ENCODE peak calls at places on chromosome 13, in six cellular contexts. U, Z, O, L, G and Q are unnamed samples.

GRCh38 chr13:33679658-33680012 is 138.3 kb upstream of the RFC3 start:
- DNase-seq in L (no peak), G (no peak), O (no peak), Z (no peak), U (no peak), Q (no peak)

GRCh38 chr13:83895994-83896580 is 13.8 kb upstream of the SLITRK1 start:
- DNase-seq in Z (no peak), G (no peak), L (no peak), U (no peak), O (no peak), Q (no peak)

GRCh38 chr13:42885325-42885724 is 103.9 kb downstream of the FAM216B start:
- DNase-seq in U (no peak), G (no peak), L (no peak), Z (no peak), O (no peak), Q (no peak)

GRCh38 chr13:34356686-34357434 is 538.9 kb downstream of the RFC3 start:
- DNase-seq in U (no peak), Z (no peak), L (no peak), G (no peak), O (peak), Q (no peak)

GRCh38 chr13:41458939-41459753 is 1.8 kb downstream of the RGCC start:
- DNase-seq in L (peak), Z (no peak), O (peak), U (peak), G (peak), Q (peak)

GRCh38 chr13:37202264-37202663 is 96.8 kb upstream of the CSNK1A1L start:
- DNase-seq in O (no peak), U (no peak), L (no peak), Z (no peak), G (no peak), Q (no peak)

GRCh38 chr13:51435002-51435578 is 17.7 kb downstream of the INTS6 start:
- DNase-seq in U (no peak), O (peak), L (no peak), G (peak), Z (no peak), Q (peak)

GRCh38 chr13:91358384-91358776 is 10.9 kb downstream of the MIR17HG start:
- DNase-seq in U (no peak), Z (no peak), G (no peak), O (no peak), L (no peak), Q (peak)

GRCh38 chr13:27080018-27080948 is 91.3 kb downstream of the USP12 start:
- DNase-seq in G (no peak), O (no peak), Z (no peak), U (no peak), L (no peak), Q (no peak)

GRCh38 chr13:42495751-42496150 is 78.2 kb upstream of the TNFSF11 start:
- DNase-seq in O (no peak), Z (no peak), U (no peak), G (no peak), L (no peak), Q (no peak)

GRCh38 chr13:75383064-75383715 is 98.8 kb downstream of the TBC1D4 start:
- DNase-seq in G (no peak), U (no peak), L (no peak), O (no peak), Z (no peak), Q (no peak)

GRCh38 chr13:29136341-29136740 is 316.2 kb downstream of the MTUS2 start:
- DNase-seq in O (no peak), G (no peak), U (no peak), L (no peak), Z (no peak), Q (no peak)

GRCh38 chr13:87128006-87128405 is 543.2 kb upstream of the SLITRK5 start:
- DNase-seq in U (no peak), G (no peak), L (no peak), O (no peak), Z (no peak), Q (peak)

GRCh38 chr13:99062593-99062992 is 84.7 kb upstream of the DOCK9 start:
- DNase-seq in Z (no peak), L (no peak), O (peak), G (no peak), U (no peak), Q (no peak)

GRCh38 chr13:71274923-71275593 is 591.9 kb downstream of the DACH1 start:
- DNase-seq in O (no peak), U (no peak), Z (peak), L (no peak), G (no peak), Q (peak)

GRCh38 chr13:99278843-99279242 is 20.7 kb upstream of the GPR18 start:
- DNase-seq in O (no peak), G (no peak), L (no peak), Z (no peak), U (no peak), Q (no peak)

GRCh38 chr13:47146136-47146535 is 249.3 kb upstream of the HTR2A start:
- DNase-seq in U (no peak), O (no peak), Z (no peak), G (no peak), L (no peak), Q (no peak)

GRCh38 chr13:31199849-31200635 is at the start of gene B3GLCT:
- DNase-seq in U (peak), G (peak), O (peak), Z (no peak), L (peak), Q (peak)

GRCh38 chr13:31199527-31199848 is 287 bp upstream of the B3GLCT start:
- DNase-seq in L (no peak), U (no peak), O (no peak), G (no peak), Z (no peak), Q (no peak)

GRCh38 chr13:31198524-31198923 is 1.3 kb upstream of the B3GLCT start:
- DNase-seq in O (no peak), Z (no peak), G (no peak), U (no peak), L (no peak), Q (peak)

GRCh38 chr13:31201341-31202024 is 1.7 kb downstream of the B3GLCT start:
- DNase-seq in L (no peak), Z (no peak), U (no peak), O (no peak), G (no peak), Q (peak)

DNA sequence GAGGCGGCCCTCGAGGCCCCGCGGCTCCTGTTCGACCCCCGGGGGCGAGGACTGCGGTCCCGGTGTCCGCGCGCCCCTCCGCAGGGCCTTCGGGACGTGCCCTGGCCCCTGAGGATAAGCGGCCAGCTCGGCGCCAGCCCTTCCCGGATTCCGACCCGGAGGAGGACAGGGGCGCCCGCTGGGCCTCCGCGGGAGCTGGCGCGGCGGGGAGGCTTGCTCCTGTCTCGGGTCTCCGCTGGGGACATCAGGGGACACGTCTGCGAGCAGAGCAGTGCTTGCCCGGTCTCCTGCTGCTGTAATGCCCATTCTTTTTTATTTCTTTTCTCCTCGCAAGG is 828 bp downstream of the B3GLCT start:
- DNase-seq in L (peak), Z (no peak), O (peak), G (peak), U (no peak), Q (peak)
- TF ChIP-seq POLR2A in L (no peak), Z (no peak), O (no peak), G (no peak), U (no peak), Q (no peak)

DNA sequence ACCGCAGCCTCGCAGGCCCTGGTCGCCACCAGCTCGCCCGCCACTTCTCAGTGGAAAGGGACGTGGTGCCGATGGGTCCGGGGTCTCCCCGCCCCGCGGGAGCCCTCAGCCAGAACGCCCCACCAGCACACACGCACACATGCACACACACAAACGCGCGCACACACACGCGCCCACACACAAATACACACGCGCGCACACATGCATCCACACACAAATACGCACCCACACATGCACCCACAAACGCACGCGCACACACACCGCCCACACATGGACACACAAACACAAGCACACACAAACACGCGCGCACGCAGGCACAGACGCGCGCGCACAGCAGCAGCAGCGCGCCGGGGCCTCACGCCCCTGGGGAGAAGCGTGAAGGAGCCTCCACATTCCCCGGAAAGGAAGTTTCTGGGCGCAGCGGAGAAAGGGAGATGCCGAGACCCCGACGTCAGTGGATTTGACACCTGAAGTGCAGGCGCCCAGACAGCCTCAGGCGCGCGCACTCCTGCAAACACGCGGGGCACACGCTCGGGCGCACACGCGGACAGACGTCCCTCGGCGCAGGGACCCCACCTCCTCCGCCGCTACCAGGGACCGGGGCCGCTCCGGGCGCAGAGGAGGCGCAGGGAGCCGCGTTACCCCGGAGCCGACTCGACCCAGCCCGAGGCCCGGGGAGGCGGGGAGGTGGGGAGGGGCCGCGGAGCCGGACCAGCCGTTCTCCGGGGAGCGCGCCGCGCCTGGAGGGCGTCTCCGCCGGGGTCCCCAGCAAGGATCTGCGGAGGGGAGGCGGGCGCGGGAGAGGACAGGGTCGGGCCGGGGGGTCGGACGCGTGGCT is 623 bp downstream of the RASA3 start:
- DNase-seq in O (no peak), G (peak), U (peak), L (no peak), Z (no peak), Q (peak)
- TF ChIP-seq MYC in O (no peak), G (no peak), U (peak), L (no peak), Z (no peak), Q (no peak)

DNA sequence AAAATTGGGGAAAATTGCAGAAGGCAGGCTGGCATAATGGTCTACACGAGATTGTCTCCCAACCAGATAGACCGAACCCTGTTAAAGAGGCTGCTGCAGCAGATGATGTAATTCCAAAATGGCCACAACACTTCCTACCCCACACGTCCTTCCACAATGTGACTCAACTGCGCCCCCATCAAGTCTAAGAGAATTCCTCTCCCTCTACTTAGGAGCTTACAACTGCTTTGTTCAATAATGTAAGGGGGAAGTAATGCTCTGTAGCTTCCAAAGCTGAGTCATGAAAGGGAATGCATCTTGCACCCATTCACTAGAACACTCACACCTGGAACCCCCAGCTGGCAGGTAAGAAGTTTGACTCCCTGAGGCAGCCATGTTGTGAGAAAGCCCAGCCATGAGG is 117.8 kb upstream of the IRS2 start:
- DNase-seq in L (no peak), O (no peak), G (peak), Z (no peak), U (peak), Q (peak)
- TF ChIP-seq MAX in L (no peak), O (no peak), G (no peak), Z (no peak), U (no peak), Q (peak)

GRCh38 chr13:31162151-31163008 is 676 bp upstream of the HSPH1 start:
- DNase-seq in Z (peak), L (peak), U (peak), O (peak), G (peak), Q (peak)

GRCh38 chr13:31166591-31166990 is 4.9 kb upstream of the HSPH1 start:
- DNase-seq in U (no peak), L (peak), O (no peak), G (peak), Z (no peak), Q (no peak)

GRCh38 chr13:31161583-31162150 is at the start of gene HSPH1:
- DNase-seq in U (peak), G (peak), L (peak), Z (peak), O (peak), Q (peak)

GRCh38 chr13:31159306-31159705 is 2.4 kb downstream of the HSPH1 start:
- DNase-seq in O (no peak), L (no peak), U (no peak), G (no peak), Z (no peak), Q (no peak)

DNA sequence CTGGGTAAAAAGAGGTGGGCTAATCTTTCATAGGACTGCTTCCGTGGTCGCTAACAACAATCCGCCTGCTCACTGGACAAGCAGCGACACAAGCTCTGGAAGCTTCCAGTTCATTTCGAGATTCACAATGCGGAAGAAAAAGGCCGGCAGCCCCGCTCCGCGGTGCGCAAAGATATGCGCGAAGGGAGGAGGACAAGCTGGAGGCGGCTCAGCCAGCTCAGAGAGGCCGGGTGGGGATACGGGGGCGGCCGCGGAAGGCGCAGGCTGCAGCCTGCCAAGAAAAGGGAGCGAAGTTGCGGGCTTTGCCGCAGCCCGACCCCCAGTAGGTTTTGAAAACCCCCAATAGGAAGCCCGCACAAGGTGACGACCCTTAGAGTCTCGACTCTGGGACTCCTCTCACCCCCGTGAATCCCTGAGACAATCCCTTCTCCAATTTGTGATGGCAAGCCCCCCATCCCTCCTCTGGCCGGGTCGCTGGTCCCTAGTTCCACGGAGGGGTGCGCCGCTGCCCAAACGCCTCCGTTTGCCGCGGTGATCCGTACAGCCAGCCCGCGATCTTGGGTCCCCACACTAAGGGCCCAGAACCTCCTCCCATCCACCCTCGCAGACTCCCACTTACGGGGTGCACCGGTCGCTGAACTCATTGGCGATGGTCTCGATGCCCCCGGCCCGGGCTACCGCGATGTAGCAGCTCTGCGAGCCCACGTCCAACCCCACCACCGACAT is 684 bp downstream of the HSPH1 start:
- DNase-seq in G (peak), Z (peak), O (peak), U (peak), L (peak), Q (peak)
- TF ChIP-seq POLR2A in G (no peak), Z (peak), O (no peak), U (no peak), L (no peak), Q (no peak)